ENCODE peak calls at places on chromosomes 3 and 15, in six cellular contexts. R is mesothelial cell of epicardium, E is GM12864, P is HCT116, O is cardiac muscle cell, X is upper lobe of right lung. G is an unnamed sample.

GRCh38 chr15:83099290-83099689 is 8.2 kb upstream of the TM6SF1 start:
- DNase-seq in O (no peak), X (no peak), E (no peak), R (no peak), P (no peak), G (no peak)

GRCh38 chr3:57918123-57918837 is 89.9 kb upstream of the FLNB start:
- DNase-seq in O (no peak), X (no peak), E (no peak), R (no peak), P (no peak), G (no peak)

GRCh38 chr3:64410226-64410625 is 185.0 kb upstream of the PRICKLE2 start:
- DNase-seq in X (no peak), E (no peak), R (no peak), O (no peak), P (no peak), G (no peak)

GRCh38 chr3:150222646-150223045 is 185.5 kb upstream of the TSC22D2 start:
- DNase-seq in P (no peak), R (no peak), X (no peak), E (no peak), O (no peak), G (no peak)

GRCh38 chr3:148466143-148466542 is 231.6 kb upstream of the AGTR1 start:
- DNase-seq in E (no peak), X (no peak), R (no peak), P (no peak), O (no peak), G (no peak)

GRCh38 chr3:83890763-83891135 is 1068.0 kb upstream of the CADM2 start:
- DNase-seq in X (no peak), R (no peak), O (no peak), P (no peak), E (no peak), G (no peak)

GRCh38 chr3:128559486-128560225 is 66.7 kb upstream of the GATA2 start:
- DNase-seq in X (peak), R (no peak), P (no peak), E (no peak), O (no peak), G (no peak)

GRCh38 chr3:150597646-150598045 is 5.5 kb upstream of the SELENOT start:
- DNase-seq in P (no peak), X (no peak), R (no peak), O (no peak), E (no peak), G (no peak)

GRCh38 chr3:100089802-100090668 is 24.3 kb downstream of the FILIP1L start:
- DNase-seq in E (no peak), R (no peak), O (no peak), P (peak), X (no peak), G (peak)
- TF ChIP-seq CTCF in E (peak), R (no peak), O (peak), P (peak), X (peak), G (peak)

GRCh38 chr3:123725652-123726400 is 141.0 kb upstream of the HACD2 start:
- DNase-seq in R (no peak), E (no peak), O (no peak), X (no peak), P (no peak), G (no peak)
- TF ChIP-seq CTCF in R (peak), E (no peak), O (no peak), X (no peak), P (no peak), G (no peak)

GRCh38 chr15:69134841-69135240 is 25.6 kb upstream of the GLCE start:
- DNase-seq in R (no peak), E (no peak), O (no peak), P (no peak), X (no peak), G (no peak)

GRCh38 chr15:69131362-69132215 is 28.8 kb upstream of the GLCE start:
- DNase-seq in R (no peak), E (no peak), P (no peak), X (no peak), O (no peak), G (no peak)

GRCh38 chr15:69133862-69134519 is 26.4 kb upstream of the GLCE start:
- DNase-seq in R (no peak), O (no peak), P (no peak), E (no peak), X (no peak), G (no peak)

GRCh38 chr15:69132430-69132829 is 28.0 kb upstream of the GLCE start:
- DNase-seq in P (no peak), O (no peak), R (no peak), E (no peak), X (no peak), G (no peak)

DNA sequence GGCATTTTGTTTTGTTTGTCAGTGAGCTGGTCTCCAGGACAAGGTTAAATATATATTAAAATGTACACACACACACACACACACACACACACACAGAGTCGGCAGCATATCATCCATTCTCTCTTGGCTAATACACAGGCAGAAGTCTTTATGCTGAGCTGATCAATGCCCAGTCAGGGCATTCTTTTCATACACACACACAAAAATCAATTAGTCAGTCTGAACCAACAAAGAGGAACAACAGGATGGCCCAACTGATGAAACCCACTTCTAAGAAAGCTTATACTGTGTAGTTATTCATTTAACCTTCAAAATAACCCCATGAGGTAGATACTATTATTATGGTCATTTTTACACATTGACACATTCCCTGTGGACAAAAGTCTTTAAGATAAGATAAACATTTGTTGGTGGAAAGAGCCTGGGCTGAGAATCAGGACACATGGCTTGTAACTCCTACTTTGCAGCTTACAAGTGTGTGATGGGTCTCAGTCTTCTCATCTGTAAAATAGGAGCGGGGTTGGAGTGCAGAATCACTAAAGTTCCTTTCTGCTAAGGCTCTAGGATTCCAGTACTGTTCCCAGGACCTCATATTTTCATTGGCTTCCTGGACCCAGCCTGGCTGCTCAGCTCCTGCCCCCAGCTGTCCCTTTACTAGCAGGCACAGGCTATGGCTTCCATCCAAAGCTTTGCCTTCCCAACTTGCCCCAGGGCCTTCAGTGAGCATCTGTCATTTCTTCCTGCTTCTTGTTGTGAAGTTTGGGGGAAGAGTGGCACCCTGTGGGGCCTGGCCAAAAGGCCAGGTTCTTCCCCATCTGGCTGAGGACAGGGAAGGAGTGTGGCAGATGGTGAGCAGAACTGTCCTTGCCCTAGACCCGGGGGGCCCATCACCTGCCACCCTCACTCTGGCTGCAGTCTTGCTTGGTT is 27.2 kb upstream of the GLCE start:
- DNase-seq in X (no peak), O (no peak), P (no peak), E (no peak), R (no peak), G (no peak)
- TF ChIP-seq CTCF in X (no peak), O (no peak), P (no peak), E (no peak), R (no peak), G (no peak)

GRCh38 chr3:76369170-76369569 is 583.8 kb upstream of the ZNF717 start:
- DNase-seq in R (no peak), X (no peak), P (no peak), O (no peak), E (no peak), G (no peak)
- TF ChIP-seq CTCF in R (no peak), X (no peak), P (no peak), O (no peak), E (no peak), G (peak)

G was measured in GM13977.